ENCODE peak calls at places on chromosomes 5 and 9, in nine cellular contexts. One of them, this sample, is unnamed.

GRCh38 chr5:138469540-138470321 is 4.5 kb downstream of the EGR1 start:
- DNase-seq in heart right ventricle: no peak
- DNase-seq in choroid plexus epithelial cell: peak
- DNase-seq in memory B cell: no peak
- DNase-seq in activated CD8-positive, alpha-beta T cell treated with anti-CD3 and anti-CD28 coated beads for 36 hours: no peak
- DNase-seq in H1: peak
- DNase-seq in WTC11: no peak
- DNase-seq in NCI-H1417: no peak
- DNase-seq in NCI-H1092: no peak
- DNase-seq in this sample: no peak

GRCh38 chr5:96434201-96434645 is 1.2 kb upstream of the PCSK1 start:
- DNase-seq in memory B cell: peak
- DNase-seq in H1: no peak
- DNase-seq in NCI-H1092: peak
- DNase-seq in NCI-H1417: peak
- DNase-seq in activated CD8-positive, alpha-beta T cell treated with anti-CD3 and anti-CD28 coated beads for 36 hours: peak
- DNase-seq in choroid plexus epithelial cell: peak
- DNase-seq in WTC11: peak
- DNase-seq in heart right ventricle: peak
- DNase-seq in this sample: peak

GRCh38 chr5:35117960-35118359 is 70.2 kb upstream of the AGXT2 start:
- DNase-seq in memory B cell: no peak
- DNase-seq in heart right ventricle: no peak
- DNase-seq in WTC11: no peak
- DNase-seq in choroid plexus epithelial cell: peak
- DNase-seq in activated CD8-positive, alpha-beta T cell treated with anti-CD3 and anti-CD28 coated beads for 36 hours: no peak
- DNase-seq in NCI-H1417: no peak
- DNase-seq in NCI-H1092: no peak
- DNase-seq in H1: no peak
- DNase-seq in this sample: no peak

GRCh38 chr5:178537467-178538381 is 52.5 kb downstream of the COL23A1 start:
- DNase-seq in heart right ventricle: no peak
- DNase-seq in memory B cell: no peak
- DNase-seq in choroid plexus epithelial cell: no peak
- DNase-seq in NCI-H1092: no peak
- DNase-seq in H1: no peak
- DNase-seq in activated CD8-positive, alpha-beta T cell treated with anti-CD3 and anti-CD28 coated beads for 36 hours: no peak
- DNase-seq in WTC11: no peak
- DNase-seq in NCI-H1417: no peak
- DNase-seq in this sample: no peak

GRCh38 chr5:53397141-53397794 is 83.2 kb upstream of the FST start:
- DNase-seq in memory B cell: no peak
- DNase-seq in NCI-H1417: no peak
- DNase-seq in NCI-H1092: no peak
- DNase-seq in heart right ventricle: no peak
- DNase-seq in activated CD8-positive, alpha-beta T cell treated with anti-CD3 and anti-CD28 coated beads for 36 hours: no peak
- DNase-seq in choroid plexus epithelial cell: no peak
- DNase-seq in H1: no peak
- DNase-seq in WTC11: no peak
- DNase-seq in this sample: no peak

GRCh38 chr5:55925181-55925580 is 69.6 kb downstream of the IL6ST start:
- DNase-seq in choroid plexus epithelial cell: no peak
- DNase-seq in memory B cell: no peak
- DNase-seq in H1: no peak
- DNase-seq in WTC11: no peak
- DNase-seq in NCI-H1092: no peak
- DNase-seq in heart right ventricle: no peak
- DNase-seq in activated CD8-positive, alpha-beta T cell treated with anti-CD3 and anti-CD28 coated beads for 36 hours: no peak
- DNase-seq in NCI-H1417: no peak
- DNase-seq in this sample: no peak

GRCh38 chr9:80410106-80410505 is 838.3 kb downstream of the TLE4 start:
- DNase-seq in NCI-H1092: no peak
- DNase-seq in memory B cell: no peak
- DNase-seq in heart right ventricle: no peak
- DNase-seq in choroid plexus epithelial cell: peak
- DNase-seq in H1: peak
- DNase-seq in activated CD8-positive, alpha-beta T cell treated with anti-CD3 and anti-CD28 coated beads for 36 hours: no peak
- DNase-seq in WTC11: peak
- DNase-seq in NCI-H1417: no peak
- DNase-seq in this sample: peak

GRCh38 chr5:147631428-147631985 is 121.6 kb upstream of the DPYSL3 start:
- DNase-seq in memory B cell: no peak
- DNase-seq in WTC11: no peak
- DNase-seq in NCI-H1092: no peak
- DNase-seq in choroid plexus epithelial cell: no peak
- DNase-seq in H1: no peak
- DNase-seq in NCI-H1417: no peak
- DNase-seq in heart right ventricle: no peak
- DNase-seq in activated CD8-positive, alpha-beta T cell treated with anti-CD3 and anti-CD28 coated beads for 36 hours: no peak
- DNase-seq in this sample: no peak

GRCh38 chr9:90842378-90842777 is 40.8 kb downstream of the SYK start:
- DNase-seq in choroid plexus epithelial cell: no peak
- DNase-seq in WTC11: no peak
- DNase-seq in memory B cell: no peak
- DNase-seq in activated CD8-positive, alpha-beta T cell treated with anti-CD3 and anti-CD28 coated beads for 36 hours: no peak
- DNase-seq in H1: no peak
- DNase-seq in heart right ventricle: no peak
- DNase-seq in NCI-H1417: no peak
- DNase-seq in NCI-H1092: no peak
- DNase-seq in this sample: no peak

GRCh38 chr9:108057421-108058136 is 568.0 kb upstream of the KLF4 start:
- DNase-seq in WTC11: no peak
- DNase-seq in memory B cell: no peak
- DNase-seq in heart right ventricle: no peak
- DNase-seq in choroid plexus epithelial cell: peak
- DNase-seq in NCI-H1092: no peak
- DNase-seq in H1: no peak
- DNase-seq in NCI-H1417: no peak
- DNase-seq in activated CD8-positive, alpha-beta T cell treated with anti-CD3 and anti-CD28 coated beads for 36 hours: no peak
- DNase-seq in this sample: no peak